ENCODE peak calls at places on chromosomes 12 and 14, in four cellular contexts. H is GM23248, E is NCI-H1092 treated with DMSO at 0.1 percent for 48 hours, A is ovary. V is an unnamed sample.

GRCh38 chr14:91063119-91063518 is 2.7 kb upstream of the RPS6KA5 start:
- DNase-seq in H (peak; percentile 2), E (no peak), A (no peak), V (no peak)

GRCh38 chr12:113016796-113017195 is 38.5 kb downstream of the OAS2 start:
- DNase-seq in H (no peak), E (no peak), A (no peak), V (no peak)

GRCh38 chr14:36223558-36223957 is 47.0 kb upstream of the PTCSC3 start:
- DNase-seq in H (no peak), E (no peak), A (no peak), V (no peak)

GRCh38 chr14:90733139-90733808 is 83.0 kb downstream of the TTC7B start:
- DNase-seq in H (no peak), E (no peak), A (no peak), V (no peak)

GRCh38 chr12:113425960-113426453 is 3.8 kb downstream of the SDSL start:
- DNase-seq in H (no peak), E (no peak), A (no peak), V (no peak)

GRCh38 chr12:111408116-111408440 is 2.4 kb downstream of the SH2B3 start:
- DNase-seq in H (peak; percentile 24), E (no peak), A (no peak), V (no peak)

GRCh38 chr14:100868621-100869370 is 34.7 kb downstream of the RTL1 start:
- DNase-seq in H (no peak), E (no peak), A (no peak), V (no peak)

GRCh38 chr14:94054936-94055335 is 26.1 kb downstream of the DDX24 start:
- DNase-seq in H (no peak), E (no peak), A (no peak), V (no peak)

GRCh38 chr12:53825246-53826081 is 73.7 kb upstream of the CISTR start:
- DNase-seq in H (peak; percentile 25), E (no peak), A (no peak), V (peak; percentile 70)

GRCh38 chr14:22887990-22888378 is 5.0 kb downstream of the REM2 start:
- DNase-seq in H (no peak), E (peak; percentile 17), A (no peak), V (no peak)

GRCh38 chr12:102463659-102464249 is 16.6 kb downstream of the IGF1 start:
- DNase-seq in H (peak; percentile 54), E (no peak), A (no peak), V (no peak)

GRCh38 chr14:99548285-99548684 is 55.7 kb downstream of the CCDC85C start:
- DNase-seq in H (no peak), E (peak; percentile 49), A (no peak), V (no peak)

GRCh38 chr12:42213954-42214426 is 24.1 kb downstream of the YAF2 start:
- DNase-seq in H (peak; percentile 33), E (no peak), A (no peak), V (no peak)

GRCh38 chr12:100926669-100927248 is 132.2 kb downstream of the ANO4 start:
- DNase-seq in H (peak; percentile 17), E (no peak), A (no peak), V (peak; percentile 23)

GRCh38 chr14:103031956-103032355 is 25.4 kb downstream of the CDC42BPB start:
- DNase-seq in H (peak; percentile 39), E (peak; percentile 18), A (no peak), V (no peak)

GRCh38 chr12:2682301-2683282 is 112.2 kb upstream of the FKBP4 start:
- DNase-seq in H (peak; percentile 64), E (peak; percentile 40), A (no peak), V (peak; percentile 59)

GRCh38 chr12:85920324-85920947 is 46.3 kb downstream of the NTS start:
- DNase-seq in H (peak; percentile 45), E (peak; percentile 35), A (no peak), V (peak; percentile 15)

GRCh38 chr12:123083661-123084571 is 67.0 kb downstream of the PITPNM2 start:
- DNase-seq in H (no peak), E (no peak), A (no peak), V (no peak)

GRCh38 chr12:41663487-41664258 is 475.6 kb downstream of the PDZRN4 start:
- DNase-seq in H (peak; percentile 29), E (peak; percentile 50), A (no peak), V (peak; percentile 64)

V was measured in HuH-7.